ENCODE peak calls at places on chromosomes 12 and 14, in seven cellular contexts. E is HepG2, Q is GM12891, J is A549, N is lower leg skin, R is testis, G is heart left ventricle. A is an unnamed sample.

GRCh38 chr14:28382460-28383220 is 383.9 kb upstream of the FOXG1 start:
- DNase-seq in Q (no peak), R (no peak), G (no peak), J (peak), E (peak), N (no peak), A (no peak)

GRCh38 chr14:99724196-99724891 is 40.2 kb downstream of the CYP46A1 start:
- DNase-seq in Q (no peak), R (no peak), J (no peak), G (no peak), E (no peak), N (no peak), A (no peak)

GRCh38 chr12:100243137-100243536 is 23.7 kb downstream of the DEPDC4 start:
- DNase-seq in Q (no peak), E (no peak), N (no peak), G (no peak), J (no peak), R (no peak), A (no peak)

GRCh38 chr14:59320771-59321170 is 132.3 kb downstream of the DAAM1 start:
- DNase-seq in G (no peak), R (no peak), E (no peak), N (no peak), Q (no peak), J (no peak), A (no peak)

GRCh38 chr12:86837246-86837645 is 581.1 kb upstream of the MGAT4C start:
- DNase-seq in J (no peak), N (no peak), G (no peak), E (no peak), Q (no peak), R (no peak), A (no peak)

GRCh38 chr12:10392394-10392930 is 2.6 kb upstream of the KLRK1 start:
- DNase-seq in G (peak), Q (no peak), J (peak), N (peak), R (no peak), E (no peak), A (no peak)

GRCh38 chr12:8829621-8830020 is 7.2 kb downstream of the A2ML1 start:
- DNase-seq in E (no peak), N (no peak), R (no peak), J (peak), G (no peak), Q (no peak), A (no peak)

GRCh38 chr12:67519824-67520433 is 128.6 kb upstream of the DYRK2 start:
- DNase-seq in Q (no peak), G (no peak), J (no peak), N (peak), E (no peak), R (no peak), A (no peak)

GRCh38 chr12:129659927-129660326 is 243.9 kb downstream of the TMEM132D start:
- DNase-seq in R (no peak), Q (no peak), G (no peak), J (no peak), E (no peak), N (no peak), A (no peak)

GRCh38 chr12:87922721-87923120 is 106.5 kb downstream of the C12orf50 start:
- DNase-seq in Q (no peak), R (no peak), G (no peak), N (no peak), J (no peak), E (no peak), A (no peak)

GRCh38 chr14:80584638-80585505 is 356.7 kb downstream of the CEP128 start:
- DNase-seq in E (peak), N (no peak), G (no peak), J (peak), Q (no peak), R (no peak), A (peak)

GRCh38 chr14:47186491-47186890 is 488.9 kb downstream of the MDGA2 start:
- DNase-seq in E (no peak), N (no peak), Q (no peak), R (no peak), G (no peak), J (no peak), A (no peak)

GRCh38 chr12:27870939-27871338 is 90.9 kb upstream of the MANSC4 start:
- DNase-seq in N (no peak), G (no peak), Q (no peak), E (no peak), R (no peak), J (no peak), A (no peak)

GRCh38 chr14:99320621-99321235 is 48.7 kb upstream of the BCL11B start:
- DNase-seq in G (no peak), Q (no peak), N (no peak), E (no peak), J (no peak), R (no peak), A (no peak)

GRCh38 chr12:109839444-109839843 is 6.2 kb upstream of the TRPV4 start:
- DNase-seq in R (no peak), Q (no peak), E (no peak), N (no peak), J (no peak), G (no peak), A (no peak)

GRCh38 chr14:79294506-79294905 is 916.8 kb downstream of the DIO2 start:
- DNase-seq in G (no peak), E (no peak), Q (no peak), N (no peak), R (no peak), J (no peak), A (no peak)

GRCh38 chr14:60649815-60650381 is 621 bp upstream of the SIX1 start:
- DNase-seq in Q (no peak), N (no peak), R (no peak), J (peak), E (no peak), G (no peak), A (no peak)

GRCh38 chr14:36105401-36105800 is 71.1 kb downstream of the PTCSC3 start:
- DNase-seq in N (no peak), G (no peak), R (no peak), Q (no peak), E (peak), J (peak), A (no peak)

GRCh38 chr12:5343711-5344110 is 88.2 kb upstream of the NTF3 start:
- DNase-seq in J (no peak), N (no peak), E (no peak), Q (no peak), R (no peak), G (no peak), A (no peak)

GRCh38 chr12:51819851-51820720 is 28.4 kb downstream of the FIGNL2 start:
- DNase-seq in E (no peak), J (peak), R (peak), N (no peak), G (no peak), Q (peak), A (no peak)

GRCh38 chr12:110585231-110585799 is 2.2 kb upstream of the PPTC7 start:
- DNase-seq in Q (no peak), J (no peak), N (peak), E (no peak), G (peak), R (no peak), A (no peak)

GRCh38 chr14:39030209-39030608 is 72.8 kb downstream of the SEC23A start:
- DNase-seq in J (no peak), E (no peak), G (no peak), R (no peak), N (no peak), Q (no peak), A (no peak)

GRCh38 chr14:39028620-39029019 is 74.4 kb downstream of the SEC23A start:
- DNase-seq in G (no peak), E (no peak), J (no peak), N (no peak), R (no peak), Q (no peak), A (no peak)

GRCh38 chr14:39033371-39033770 is 69.7 kb downstream of the SEC23A start:
- DNase-seq in N (no peak), R (no peak), J (no peak), Q (no peak), G (no peak), E (no peak), A (no peak)

GRCh38 chr14:39025810-39026627 is 77.0 kb downstream of the SEC23A start:
- DNase-seq in Q (no peak), G (no peak), R (no peak), J (no peak), N (no peak), E (peak), A (no peak)

GRCh38 chr14:39029789-39030188 is 73.2 kb downstream of the SEC23A start:
- DNase-seq in J (no peak), E (no peak), N (no peak), Q (no peak), R (no peak), G (no peak), A (no peak)
- TF ChIP-seq POLR2A in J (no peak), E (no peak), N (no peak), Q (no peak), R (no peak), G (no peak), A (no peak)

DNA sequence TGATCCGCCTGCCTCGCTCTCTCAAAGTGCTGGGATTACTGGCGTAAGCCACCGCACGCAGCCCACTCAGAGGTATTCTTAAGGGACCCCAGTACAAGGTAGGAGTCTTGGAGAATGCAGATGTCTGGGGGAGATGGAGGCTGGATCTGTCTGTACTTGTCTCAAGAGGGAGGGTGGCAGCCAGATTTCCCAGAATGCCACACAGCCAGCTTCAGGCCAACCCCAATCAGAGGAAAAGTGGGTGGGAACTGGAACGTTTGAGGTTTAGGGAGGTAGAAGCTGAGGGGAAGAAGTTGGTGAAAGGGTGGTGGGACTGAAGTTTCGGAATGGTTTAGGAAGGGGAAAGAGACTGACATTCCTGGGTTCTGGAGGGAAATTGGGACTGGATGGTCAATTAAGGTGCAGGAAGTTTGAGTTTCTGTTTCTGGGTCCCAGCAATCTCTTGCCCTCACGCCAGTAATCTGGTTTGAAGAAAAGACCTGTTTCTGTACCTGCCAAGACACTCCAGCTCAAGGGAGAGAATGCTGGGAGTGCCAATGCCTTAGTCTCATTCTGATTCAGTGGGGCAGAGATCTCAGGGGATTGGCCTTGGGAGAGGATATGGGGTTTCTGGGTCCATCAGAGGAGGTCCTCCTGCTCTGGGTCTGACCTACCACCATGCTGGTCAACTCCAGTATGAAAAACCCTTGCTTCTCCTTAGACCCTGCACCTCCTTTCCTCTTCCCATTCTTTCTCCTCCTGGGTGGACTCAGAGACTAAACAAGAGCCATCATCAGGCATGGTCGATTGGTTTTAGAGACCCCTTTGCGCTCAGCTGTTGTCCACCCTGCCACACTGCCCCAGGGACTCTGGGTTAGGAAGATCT is 8.2 kb upstream of the ZNF385A start:
- DNase-seq in R (no peak), G (no peak), J (no peak), E (no peak), N (no peak), Q (no peak), A (no peak)
- TF ChIP-seq POLR2A in R (no peak), G (no peak), J (no peak), E (no peak), N (no peak), Q (no peak), A (no peak)

GRCh38 chr14:85599939-85600338 is 70.0 kb downstream of the FLRT2 start:
- DNase-seq in J (no peak), G (no peak), E (no peak), N (no peak), Q (no peak), R (no peak), A (no peak)
- TF ChIP-seq POLR2A in J (no peak), G (no peak), E (no peak), N (no peak), Q (no peak), R (no peak), A (no peak)

GRCh38 chr14:22577334-22577908 is 11.6 kb downstream of the DAD1 start:
- DNase-seq in R (no peak), E (no peak), J (no peak), N (no peak), G (no peak), Q (no peak), A (no peak)
- TF ChIP-seq POLR2A in R (no peak), E (no peak), J (no peak), N (no peak), G (no peak), Q (no peak), A (no peak)

GRCh38 chr12:98013560-98013959 is 501.8 kb upstream of the TMPO start:
- DNase-seq in Q (no peak), N (no peak), R (no peak), E (no peak), G (no peak), J (no peak), A (no peak)

GRCh38 chr12:98002887-98003493 is 512.4 kb upstream of the TMPO start:
- DNase-seq in Q (peak), G (no peak), N (no peak), J (peak), E (peak), R (peak), A (peak)

DNA sequence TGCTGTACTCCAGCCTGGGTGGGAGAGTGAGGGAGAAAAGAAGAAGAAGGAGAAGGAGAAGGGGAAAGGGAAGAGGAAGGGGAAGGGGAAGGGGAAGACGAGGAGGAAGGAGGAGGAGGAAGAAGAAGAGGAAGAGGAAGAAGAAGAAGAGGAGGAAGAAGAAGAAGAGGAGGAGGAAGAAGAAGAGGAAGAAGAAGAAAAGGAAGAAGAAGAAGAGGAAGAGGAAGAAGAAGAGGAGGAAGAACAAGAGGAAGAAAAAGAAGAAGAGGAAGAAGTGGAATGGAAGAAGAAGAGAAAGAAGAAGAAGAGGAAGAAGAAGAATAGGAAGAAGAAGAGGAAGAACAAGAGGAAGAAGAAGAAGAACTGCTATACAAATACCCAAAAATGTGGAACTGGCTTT is 507.4 kb upstream of the TMPO start:
- DNase-seq in J (no peak), Q (no peak), G (no peak), E (no peak), N (no peak), R (no peak), A (no peak)
- TF ChIP-seq POLR2A in J (no peak), Q (no peak), G (no peak), E (no peak), N (no peak), R (no peak), A (no peak)

GRCh38 chr14:24307156-24307574 is 612 bp downstream of the CIDEB start:
- DNase-seq in J (no peak), N (no peak), G (no peak), Q (no peak), R (no peak), E (no peak), A (no peak)

GRCh38 chr14:24309538-24310386 is at the start of gene LTB4R2:
- DNase-seq in R (no peak), N (no peak), E (no peak), Q (no peak), J (no peak), G (no peak), A (peak)

GRCh38 chr14:24310387-24310665 is 386 bp downstream of the LTB4R2 start:
- DNase-seq in N (no peak), J (no peak), E (no peak), G (no peak), Q (no peak), R (no peak), A (no peak)

GRCh38 chr14:24308342-24309124 is 756 bp upstream of the CIDEB start:
- DNase-seq in Q (no peak), N (no peak), R (no peak), G (no peak), E (no peak), J (no peak), A (no peak)

DNA sequence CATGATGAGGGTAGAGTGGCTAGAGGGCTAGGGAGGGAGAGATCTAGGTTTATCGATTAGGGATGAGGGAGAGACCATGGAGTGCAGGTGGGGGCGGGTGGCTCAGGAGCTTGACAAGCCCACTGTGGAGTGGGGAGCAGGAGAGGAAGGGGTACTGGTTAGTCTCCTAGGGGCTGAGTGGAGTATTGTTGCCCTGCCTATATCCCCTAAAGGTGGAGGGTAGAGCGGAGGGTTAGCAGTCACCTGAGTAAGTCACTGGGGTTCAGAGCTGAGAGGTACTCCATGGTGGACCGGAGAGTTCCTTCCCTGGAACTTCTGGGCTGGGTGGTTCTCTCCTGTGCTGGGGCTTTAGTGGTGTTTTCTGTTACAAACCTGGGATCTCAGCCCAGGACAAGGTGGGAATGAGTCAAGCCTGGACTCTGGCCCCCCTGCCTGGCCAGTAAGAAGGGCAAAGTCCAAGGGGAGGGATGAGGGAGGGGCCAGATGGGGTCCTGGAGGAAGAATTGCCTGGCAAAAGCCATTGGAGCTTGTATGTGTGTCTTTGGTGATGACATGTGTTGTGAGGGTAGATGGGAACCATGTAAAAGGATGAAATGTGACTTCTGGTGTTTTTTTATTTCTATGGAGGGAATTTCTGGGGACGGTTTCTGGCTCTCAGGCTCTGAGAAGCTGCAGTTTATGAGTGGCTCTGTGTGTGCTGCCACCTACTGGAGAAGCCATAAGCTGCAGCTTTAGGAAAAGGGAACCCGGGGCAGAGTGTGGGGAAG is at the start of gene CIDEB:
- DNase-seq in G (no peak), E (peak), R (peak), N (no peak), J (peak), Q (peak), A (peak)
- TF ChIP-seq POLR2A in G (no peak), E (peak), R (no peak), N (no peak), J (no peak), Q (no peak), A (no peak)

DNA sequence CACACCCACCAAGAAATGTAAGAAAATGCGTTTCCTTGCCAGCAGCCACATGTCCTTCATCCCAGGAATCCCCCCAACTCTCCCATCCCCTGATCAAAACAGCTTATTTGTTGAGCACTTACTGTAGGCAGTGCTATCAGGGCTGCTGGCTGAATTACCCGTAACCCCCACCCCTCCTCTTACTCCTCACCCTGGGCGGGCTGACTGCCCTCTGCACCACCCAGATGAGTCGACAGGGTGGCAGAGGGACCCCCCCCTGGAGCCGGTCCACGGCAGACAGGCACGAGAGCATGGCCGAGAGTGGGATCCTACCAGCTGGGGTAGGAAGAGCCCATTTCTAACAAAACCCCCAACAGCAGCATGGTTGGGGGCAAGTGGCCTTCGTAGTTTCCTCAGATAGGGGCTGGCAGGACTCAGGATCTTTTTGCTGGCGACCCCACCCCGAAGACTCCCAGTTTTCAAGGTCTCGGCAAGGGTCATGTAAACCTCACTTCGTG is 1.1 kb upstream of the RHOF start:
- DNase-seq in E (no peak), N (no peak), J (no peak), G (peak), Q (no peak), R (no peak), A (no peak)
- TF ChIP-seq POLR2A in E (peak), N (no peak), J (no peak), G (no peak), Q (peak), R (no peak), A (peak)

DNA sequence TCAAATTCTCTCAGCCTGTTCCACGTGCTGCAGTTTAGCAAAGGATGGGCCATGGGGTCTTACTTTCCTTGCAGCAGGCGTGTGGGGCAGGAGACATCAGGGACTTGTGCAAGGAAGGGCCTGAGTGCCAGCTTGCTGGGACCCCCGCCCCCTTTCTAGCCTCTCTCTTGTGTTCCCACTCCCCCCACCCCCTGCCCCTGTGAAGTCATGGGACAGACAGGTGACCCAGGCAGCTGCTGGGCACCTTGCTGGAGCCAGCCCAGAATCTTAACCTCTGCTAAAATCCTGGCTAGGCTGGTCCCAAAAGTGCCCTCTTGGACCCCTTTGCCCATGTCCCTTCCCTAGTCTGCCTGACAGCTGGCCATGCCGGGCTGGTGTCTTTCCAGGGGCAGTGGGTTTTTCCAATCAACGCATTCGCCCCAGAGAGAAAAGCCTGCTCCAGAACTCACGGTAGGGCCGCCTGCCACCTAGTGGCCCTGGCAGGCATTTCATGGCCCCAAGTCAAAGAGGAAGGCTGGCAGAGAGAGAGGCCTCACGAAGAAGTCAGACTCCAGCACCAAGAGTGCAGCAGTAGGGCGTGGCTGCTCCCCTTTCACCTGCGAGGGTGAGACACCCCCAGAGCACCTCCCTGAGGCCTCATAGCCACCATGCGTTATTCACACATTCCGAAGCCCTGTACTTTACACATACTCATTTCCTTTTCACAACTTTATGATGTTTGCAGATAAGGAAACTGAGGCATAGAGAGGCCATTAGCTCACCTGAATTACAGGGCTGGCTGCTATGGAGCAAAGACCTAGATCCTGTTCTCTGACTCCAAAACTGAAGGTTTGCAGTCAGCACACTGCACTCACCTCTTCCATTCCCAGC is 67.4 kb downstream of the LGMN start:
- DNase-seq in G (peak), Q (peak), N (peak), J (peak), R (peak), E (peak), A (peak)
- TF ChIP-seq POLR2A in G (no peak), Q (no peak), N (no peak), J (no peak), R (no peak), E (no peak), A (no peak)

A was measured in erythroblast.